ENCODE peak calls at places on chromosomes 12 and 14, in eight cellular contexts. Y is NCI-H1105, S is vagina, W is SHP77, V is cardiac muscle cell, B is NCI-H1694, Z is left cardiac atrium, Q is AG08396. M is an unnamed sample.

GRCh38 chr14:79861111-79861510 is 350.2 kb downstream of the DIO2 start:
- DNase-seq in W (no peak), Z (no peak), B (peak), Y (no peak), V (no peak), Q (no peak), S (no peak), M (peak)

GRCh38 chr12:68440068-68440581 is 108.0 kb upstream of the MDM1 start:
- DNase-seq in B (no peak), Y (no peak), Z (no peak), Q (peak), W (no peak), S (no peak), V (peak), M (peak)

GRCh38 chr12:68667286-68667685 is 19.5 kb upstream of the NUP107 start:
- DNase-seq in W (no peak), B (no peak), Y (no peak), Z (no peak), V (no peak), Q (no peak), S (no peak), M (no peak)

GRCh38 chr12:52371716-52372115 is 4.4 kb upstream of the KRT85 start:
- DNase-seq in Y (no peak), S (no peak), B (no peak), W (no peak), Q (no peak), Z (no peak), V (no peak), M (no peak)

GRCh38 chr12:49702009-49702408 is 5.2 kb downstream of the FMNL3 start:
- DNase-seq in S (no peak), W (no peak), B (no peak), Q (no peak), Z (no peak), Y (no peak), V (no peak), M (no peak)

GRCh38 chr12:51591020-51591901 is at the start of gene SCN8A:
- DNase-seq in V (peak), Z (peak), Q (peak), S (no peak), W (peak), B (peak), Y (peak), M (peak)

GRCh38 chr12:15527201-15527782 is 205.0 kb downstream of the PTPRO start:
- DNase-seq in S (no peak), Z (peak), B (no peak), W (no peak), Y (no peak), Q (no peak), V (peak), M (peak)

GRCh38 chr12:128069359-128069997 is 197.5 kb upstream of the TMEM132C start:
- DNase-seq in S (no peak), Y (peak), Z (peak), W (peak), Q (peak), V (peak), B (peak), M (peak)

GRCh38 chr14:54040851-54041250 is 84.2 kb upstream of the BMP4 start:
- DNase-seq in S (no peak), Y (no peak), Q (no peak), V (no peak), B (no peak), W (no peak), Z (no peak), M (peak)

GRCh38 chr12:52796429-52796794 is 495 bp upstream of the KRT3 start:
- DNase-seq in Y (no peak), Z (no peak), S (no peak), W (no peak), B (no peak), V (no peak), Q (no peak), M (no peak)

GRCh38 chr12:117641885-117642284 is 280.5 kb upstream of the NOS1 start:
- DNase-seq in W (no peak), Y (no peak), V (no peak), Q (no peak), S (no peak), B (no peak), Z (no peak), M (no peak)

GRCh38 chr12:1189163-1189562 is 198.1 kb downstream of the ERC1 start:
- DNase-seq in B (no peak), W (no peak), Y (no peak), V (no peak), Q (no peak), S (no peak), Z (no peak), M (peak)

GRCh38 chr12:49231881-49232650 is 32.8 kb upstream of the TUBA1C start:
- DNase-seq in V (peak), Z (no peak), S (no peak), Q (no peak), Y (no peak), W (no peak), B (peak), M (no peak)

GRCh38 chr14:70642313-70643235 is 858 bp downstream of the TTC9 start:
- DNase-seq in V (peak), S (no peak), B (no peak), Q (no peak), Z (no peak), W (no peak), Y (peak), M (no peak)

GRCh38 chr14:95302667-95303066 is 17.0 kb downstream of the CLMN start:
- DNase-seq in Q (no peak), Y (no peak), B (no peak), V (no peak), Z (no peak), W (no peak), S (no peak), M (no peak)

GRCh38 chr12:7472060-7472459 is 28.1 kb upstream of the CD163L1 start:
- DNase-seq in Q (no peak), Y (no peak), Z (no peak), W (no peak), V (no peak), B (no peak), S (no peak), M (no peak)

GRCh38 chr12:92034858-92035401 is 110.7 kb downstream of the BTG1 start:
- DNase-seq in Z (peak), V (peak), Q (peak), S (no peak), B (peak), W (peak), Y (peak), M (peak)

GRCh38 chr12:9049520-9050133 is 60.3 kb downstream of the KLRG1 start:
- DNase-seq in V (peak), W (no peak), B (peak), Y (peak), S (no peak), Z (no peak), Q (peak), M (peak)

GRCh38 chr14:26138764-26139445 is 458.9 kb downstream of the NOVA1 start:
- DNase-seq in S (no peak), Y (no peak), B (no peak), V (peak), W (no peak), Q (no peak), Z (no peak), M (peak)

GRCh38 chr12:74415633-74416032 is 122.0 kb upstream of the ATXN7L3B start:
- DNase-seq in Z (no peak), B (no peak), S (no peak), W (peak), Y (no peak), Q (peak), V (peak), M (peak)

GRCh38 chr12:121804417-121805111 is 755 bp downstream of the SETD1B start:
- DNase-seq in B (no peak), Z (peak), S (no peak), W (no peak), Y (no peak), Q (no peak), V (peak), M (no peak)

GRCh38 chr12:130715996-130716917 is at the start of gene RIMBP2:
- DNase-seq in W (peak), Z (no peak), Y (peak), Q (no peak), S (no peak), V (peak), B (peak), M (peak)

GRCh38 chr12:121214171-121214777 is 4.3 kb downstream of the P2RX4 start:
- DNase-seq in Q (no peak), Z (no peak), B (no peak), S (no peak), V (peak), W (no peak), Y (no peak), M (peak)

GRCh38 chr14:58823309-58823708 is 185.5 kb downstream of the DACT1 start:
- DNase-seq in W (no peak), S (no peak), B (no peak), V (no peak), Z (no peak), Q (no peak), Y (no peak), M (no peak)

GRCh38 chr12:118061876-118062791 is 1.2 kb upstream of the WSB2 start:
- DNase-seq in B (no peak), W (no peak), S (no peak), Y (peak), Q (peak), Z (peak), V (peak), M (peak)

GRCh38 chr12:89243786-89244185 is 108.5 kb downstream of the DUSP6 start:
- DNase-seq in W (no peak), Y (no peak), B (no peak), S (no peak), Q (no peak), Z (no peak), V (no peak), M (no peak)

GRCh38 chr14:65333926-65334687 is 78.4 kb upstream of the FUT8 start:
- DNase-seq in Z (no peak), Q (peak), S (no peak), V (peak), Y (no peak), W (no peak), B (no peak), M (no peak)

GRCh38 chr14:101476931-101477553 is 84.3 kb upstream of the DIO3 start:
- DNase-seq in Z (no peak), B (no peak), S (peak), Q (no peak), V (no peak), W (peak), Y (no peak), M (peak)

GRCh38 chr12:3049596-3050314 is 27.4 kb upstream of the TSPAN9 start:
- DNase-seq in Q (no peak), Z (no peak), W (no peak), B (no peak), S (no peak), V (no peak), Y (no peak), M (no peak)

GRCh38 chr12:65634061-65634460 is 190.2 kb upstream of the HMGA2 start:
- DNase-seq in W (no peak), Q (no peak), S (no peak), B (no peak), Z (no peak), V (no peak), Y (no peak), M (no peak)

GRCh38 chr12:95117178-95117599 is 43.8 kb upstream of the NR2C1 start:
- DNase-seq in W (peak), Q (peak), S (no peak), V (peak), Z (peak), B (peak), Y (peak), M (peak)

GRCh38 chr14:71319646-71320045 is 412.4 kb downstream of the PCNX1 start:
- DNase-seq in V (peak), S (peak), B (no peak), W (no peak), Q (peak), Y (no peak), Z (no peak), M (no peak)

GRCh38 chr12:109624467-109624866 is 50.9 kb downstream of the MVK start:
- DNase-seq in W (no peak), Y (no peak), V (no peak), Z (no peak), Q (no peak), B (no peak), S (no peak), M (no peak)

GRCh38 chr12:102462803-102463499 is 17.4 kb downstream of the IGF1 start:
- DNase-seq in B (no peak), Q (no peak), V (peak), Y (no peak), Z (no peak), S (no peak), W (no peak), M (peak)

GRCh38 chr12:56029666-56030293 is 8.9 kb downstream of the IKZF4 start:
- DNase-seq in V (peak), Y (peak), Q (peak), B (peak), Z (peak), W (peak), S (no peak), M (peak)

GRCh38 chr12:124232654-124232987 is 62.3 kb upstream of the RFLNA start:
- DNase-seq in S (no peak), Z (no peak), Y (no peak), V (peak), Q (no peak), W (no peak), B (no peak), M (no peak)

GRCh38 chr12:4282103-4282891 is 8.7 kb downstream of the CCND2 start:
- DNase-seq in Z (no peak), Q (no peak), Y (no peak), W (no peak), S (peak), V (no peak), B (no peak), M (no peak)

GRCh38 chr14:104284107-104284592 is 145.8 kb downstream of the KIF26A start:
- DNase-seq in V (no peak), Z (peak), Y (no peak), S (no peak), B (no peak), W (peak), Q (no peak), M (no peak)

GRCh38 chr14:21703357-21704339 is 30.0 kb upstream of the OR4E1 start:
- DNase-seq in Q (no peak), W (no peak), Y (no peak), V (peak), Z (no peak), S (no peak), B (no peak), M (no peak)

M was measured in HT1080.